ENCODE peak calls at places on chromosomes 1 and 21, in eight cellular contexts. V, M, F, T, R, C, E and O are unnamed samples.

GRCh38 chr1:242059976-242060375 is 61.1 kb upstream of the MAP1LC3C start:
- DNase-seq in V (no peak), M (no peak), F (no peak), T (no peak), R (no peak), C (no peak), E (no peak), O (no peak)

GRCh38 chr21:45670731-45671130 is 27.2 kb downstream of the PCBP3 start:
- DNase-seq in V (no peak), M (no peak), F (no peak), T (no peak), R (no peak), C (no peak), E (no peak), O (no peak)

GRCh38 chr1:117615474-117615873 is 9.6 kb downstream of the TENT5C start:
- DNase-seq in V (no peak), M (no peak), F (no peak), T (no peak), R (no peak), C (no peak), E (no peak), O (peak; percentile 32)

GRCh38 chr21:44955803-44956175 is 16.0 kb downstream of the SLX9 start:
- DNase-seq in V (no peak), M (no peak), F (no peak), T (no peak), R (no peak), C (no peak), E (peak; percentile 64), O (no peak)

GRCh38 chr1:111030590-111030989 is 66.9 kb upstream of the LRIF1 start:
- DNase-seq in V (peak; percentile 61), M (no peak), F (peak; percentile 7), T (no peak), R (peak; percentile 24), C (peak; percentile 60), E (no peak), O (peak; percentile 18)

GRCh38 chr1:43864111-43865045 is 69.2 kb upstream of the ARTN start:
- DNase-seq in V (no peak), M (no peak), F (no peak), T (no peak), R (no peak), C (no peak), E (no peak), O (no peak)

GRCh38 chr1:199981584-199981983 is 45.9 kb upstream of the NR5A2 start:
- DNase-seq in V (no peak), M (no peak), F (no peak), T (no peak), R (no peak), C (no peak), E (no peak), O (no peak)

GRCh38 chr1:22712502-22713271 is 2.0 kb downstream of the EPHB2 start:
- DNase-seq in V (no peak), M (no peak), F (no peak), T (no peak), R (no peak), C (peak; percentile 79), E (peak; percentile 56), O (no peak)

GRCh38 chr1:31846484-31846883 is 30.7 kb upstream of the SPOCD1 start:
- DNase-seq in V (no peak), M (no peak), F (no peak), T (no peak), R (no peak), C (no peak), E (no peak), O (no peak)

GRCh38 chr1:205294175-205294913 is 27.2 kb downstream of the NUAK2 start:
- DNase-seq in V (peak; percentile 95), M (no peak), F (no peak), T (no peak), R (peak; percentile 72), C (peak; percentile 99), E (no peak), O (no peak)

DNA sequence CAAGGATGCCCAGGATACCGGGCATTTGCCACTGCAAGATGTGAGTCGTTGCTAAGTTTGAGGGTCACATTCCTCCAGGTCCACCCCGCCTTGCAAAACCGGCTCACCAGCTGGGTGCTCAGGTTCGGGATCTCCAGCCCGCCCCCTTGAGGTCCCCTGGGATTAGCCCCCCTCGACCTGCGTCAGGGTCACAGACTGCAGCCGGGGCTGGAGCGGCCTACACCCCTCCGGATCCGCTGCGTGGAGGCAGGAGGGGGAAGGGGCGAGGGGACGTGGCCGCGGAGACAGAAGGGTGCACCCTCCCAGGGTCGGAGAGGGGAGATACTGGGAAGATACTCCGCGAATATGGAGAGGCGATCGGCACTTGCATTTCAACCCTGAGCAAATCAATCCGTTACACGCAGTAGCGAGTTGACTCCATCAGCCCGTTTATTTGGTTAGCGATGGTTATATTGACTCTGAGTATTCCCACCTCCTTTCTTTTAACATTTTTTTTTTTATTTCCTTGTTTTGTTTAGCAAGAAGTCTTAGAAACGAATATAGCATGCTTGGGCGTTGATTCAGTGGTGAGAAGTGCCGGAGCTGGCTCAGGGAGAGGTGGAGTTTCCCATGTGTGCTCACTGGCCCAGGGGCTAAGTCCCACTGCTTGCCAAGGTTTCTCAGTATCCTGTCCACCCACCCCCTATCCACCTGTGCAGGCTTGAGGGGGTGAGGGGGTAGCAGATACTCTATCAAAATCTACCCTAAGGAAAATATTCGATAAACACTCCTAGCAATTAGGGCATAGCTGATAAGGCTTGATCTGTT is 983 bp downstream of the IFNAR2 start:
- DNase-seq in V (peak; percentile 56), M (no peak), F (peak; percentile 36), T (no peak), R (no peak), C (peak; percentile 75), E (no peak), O (peak; percentile 88)
- TF ChIP-seq CTCF in V (no peak), M (no peak), F (no peak), T (no peak), R (no peak), C (peak; percentile 7), E (no peak), O (no peak)

DNA sequence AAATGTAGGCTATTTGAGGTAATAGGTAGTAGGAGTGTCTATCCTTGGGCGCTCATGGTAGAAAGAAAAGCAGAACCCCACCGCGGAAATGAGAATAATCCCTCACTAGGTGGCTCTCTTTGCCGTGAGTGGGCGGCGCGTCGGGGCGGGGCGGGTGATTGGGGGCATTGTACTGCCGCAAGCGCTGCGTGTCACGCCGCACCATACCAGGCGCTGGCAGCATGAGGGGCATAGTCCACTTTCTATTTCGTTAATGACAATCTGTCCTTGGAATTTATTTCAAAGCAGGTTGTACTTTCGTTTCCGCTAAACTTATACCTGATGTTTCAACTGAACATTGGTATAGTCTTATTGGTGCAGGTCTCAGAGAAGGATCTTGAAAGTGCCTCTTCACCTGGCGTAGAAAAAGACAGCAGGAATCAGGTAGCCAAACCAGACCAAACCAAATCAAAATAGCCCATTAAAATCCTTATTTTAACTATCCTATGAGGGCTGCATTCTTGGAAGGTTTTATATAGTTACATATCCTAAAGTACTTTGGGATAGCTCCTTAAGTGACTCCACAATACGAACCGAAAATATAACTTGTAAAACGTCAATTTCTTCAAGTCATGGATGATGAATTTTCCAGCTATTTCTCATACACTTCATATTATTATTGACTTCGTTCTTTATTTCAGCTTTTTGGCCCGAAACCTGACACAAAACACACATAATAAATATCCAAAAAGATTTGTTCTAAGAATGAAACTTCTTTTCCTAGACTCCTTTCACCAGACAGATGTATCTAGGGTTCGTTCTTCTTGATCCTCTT is 1.9 kb upstream of the SMG7 start:
- DNase-seq in V (peak; percentile 83), M (peak; percentile 70), F (peak; percentile 75), T (no peak), R (peak; percentile 86), C (peak; percentile 47), E (peak; percentile 98), O (peak; percentile 96)
- TF ChIP-seq POLR2A in V (peak; percentile 33), M (no peak), F (peak; percentile 36), T (no peak), R (peak; percentile 58), C (no peak), E (peak; percentile 58), O (no peak)

DNA sequence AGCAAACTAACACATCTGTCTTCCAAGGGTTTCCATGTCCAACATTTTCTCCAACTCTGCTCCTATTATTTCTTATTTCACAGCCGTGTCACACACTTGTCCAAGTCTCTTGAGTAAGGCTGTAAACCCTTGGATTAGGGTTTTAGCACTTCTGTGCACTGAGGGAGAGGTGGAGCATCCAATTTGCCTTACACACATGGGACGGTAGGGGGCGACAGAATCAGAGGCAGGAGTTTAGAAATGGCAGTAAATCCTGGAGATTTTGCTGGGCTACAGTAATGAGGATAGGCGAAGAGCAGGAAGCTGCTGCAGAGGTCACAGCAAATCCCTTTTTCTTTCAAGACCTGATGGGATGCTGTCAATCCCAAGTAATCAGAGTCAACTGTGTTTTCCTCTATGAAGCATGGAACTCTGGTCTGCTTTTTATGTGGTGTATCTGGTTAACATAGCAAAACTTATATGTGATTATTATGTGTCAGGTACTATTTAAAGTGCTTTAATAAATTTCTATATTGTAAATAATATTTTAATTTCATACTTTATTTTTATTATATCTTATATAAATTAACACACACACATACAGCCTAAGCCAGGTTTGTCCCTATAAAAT is 15.4 kb upstream of the LCE5A start:
- DNase-seq in V (peak; percentile 30), M (no peak), F (no peak), T (no peak), R (no peak), C (no peak), E (no peak), O (no peak)
- TF ChIP-seq CTCF in V (no peak), M (no peak), F (no peak), T (peak; percentile 29), R (no peak), C (peak; percentile 40), E (no peak), O (no peak)

GRCh38 chr1:28885472-28885877 is 28.9 kb upstream of the EPB41 start:
- DNase-seq in V (no peak), M (no peak), F (no peak), T (no peak), R (no peak), C (no peak), E (no peak), O (no peak)

GRCh38 chr1:28887418-28887834 is 26.9 kb upstream of the EPB41 start:
- DNase-seq in V (no peak), M (no peak), F (no peak), T (no peak), R (peak; percentile 34), C (no peak), E (peak; percentile 91), O (no peak)

GRCh38 chr1:28887835-28888682 is 26.3 kb upstream of the EPB41 start:
- DNase-seq in V (no peak), M (no peak), F (no peak), T (no peak), R (peak; percentile 73), C (no peak), E (peak; percentile 82), O (no peak)

GRCh38 chr1:28885982-28886730 is 28.2 kb upstream of the EPB41 start:
- DNase-seq in V (no peak), M (no peak), F (no peak), T (no peak), R (no peak), C (no peak), E (no peak), O (no peak)

DNA sequence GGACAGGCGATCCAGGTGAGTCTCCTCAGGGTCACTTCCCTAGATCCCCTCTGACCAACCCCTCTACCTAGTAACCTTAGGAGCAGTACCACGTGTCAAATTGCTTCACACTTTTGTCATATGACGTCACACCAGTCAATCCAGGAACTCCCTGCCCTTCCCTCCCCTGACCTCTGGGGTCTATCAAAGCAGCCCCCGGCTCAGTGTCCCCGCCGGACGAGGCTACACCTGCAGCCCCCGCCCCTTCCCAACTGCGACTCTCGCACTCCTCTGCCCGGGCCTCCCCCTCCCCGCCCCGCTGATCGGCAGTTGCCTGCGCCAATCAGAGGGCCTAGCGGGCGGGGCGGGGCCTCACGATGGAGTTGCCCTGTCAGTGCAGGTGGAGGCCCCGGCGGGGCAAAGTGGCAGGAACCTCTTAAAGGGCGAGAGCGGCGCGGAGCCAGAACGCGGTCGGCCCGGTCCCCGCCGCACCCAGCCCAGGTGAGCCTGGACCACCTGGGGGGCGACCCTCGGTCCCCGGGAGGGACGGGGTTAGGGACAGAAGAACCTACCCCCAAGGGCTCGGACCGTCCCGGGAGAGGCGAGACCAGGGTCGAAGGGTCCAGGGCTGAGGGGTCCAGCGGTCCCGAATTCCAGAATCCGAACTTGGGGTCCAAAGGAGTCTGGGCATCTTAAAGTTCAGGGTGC is 27.5 kb upstream of the EPB41 start:
- DNase-seq in V (peak; percentile 83), M (peak; percentile 43), F (peak; percentile 85), T (no peak), R (peak; percentile 90), C (peak; percentile 48), E (peak; percentile 97), O (peak; percentile 76)
- TF ChIP-seq POLR2A in V (no peak), M (no peak), F (peak; percentile 89), T (no peak), R (peak; percentile 80), C (no peak), E (peak; percentile 87), O (no peak)